ENCODE peak calls at places on chromosomes 3 and 15, in six cellular contexts. S, B, Y, U, Z and Q are unnamed samples.

GRCh38 chr15:68407141-68407885 is 24.6 kb downstream of the ITGA11 start:
- DNase-seq in S (no peak), U (peak), B (no peak), Z (no peak), Y (no peak), Q (no peak)

GRCh38 chr3:42130329-42131070 is 39.3 kb downstream of the TRAK1 start:
- DNase-seq in Y (no peak), Z (no peak), U (no peak), S (no peak), B (no peak), Q (no peak)

GRCh38 chr3:57279685-57280084 is 12.8 kb downstream of the ASB14 start:
- DNase-seq in Y (no peak), U (no peak), S (no peak), Z (no peak), B (no peak), Q (peak)

GRCh38 chr3:16338124-16338523 is 73.1 kb downstream of the OXNAD1 start:
- DNase-seq in U (no peak), Y (peak), S (no peak), B (no peak), Z (peak), Q (peak)

GRCh38 chr15:60423540-60423939 is 25.8 kb upstream of the ANXA2 start:
- DNase-seq in Z (no peak), B (peak), Y (no peak), U (no peak), S (no peak), Q (no peak)

GRCh38 chr3:192842711-192843436 is 74.8 kb downstream of the MB21D2 start:
- DNase-seq in U (no peak), S (no peak), B (no peak), Y (no peak), Z (no peak), Q (no peak)

GRCh38 chr3:159829056-159829995 is 159.3 kb upstream of the IL12A start:
- DNase-seq in U (peak), Y (no peak), S (peak), Z (peak), B (no peak), Q (no peak)

GRCh38 chr15:96353931-96354730 is 23.6 kb downstream of the NR2F2 start:
- DNase-seq in Z (no peak), Y (no peak), S (peak), B (no peak), U (peak), Q (no peak)

GRCh38 chr15:57654136-57654845 is 52.2 kb upstream of the POLR2M start:
- DNase-seq in B (peak), U (no peak), S (no peak), Z (no peak), Y (no peak), Q (no peak)

GRCh38 chr3:18424862-18425640 is at the start of gene SATB1:
- DNase-seq in B (no peak), S (peak), U (peak), Y (peak), Z (peak), Q (peak)

GRCh38 chr3:116947148-116947547 is 237.6 kb downstream of the TUSC7 start:
- DNase-seq in U (no peak), S (no peak), B (no peak), Y (no peak), Z (no peak), Q (no peak)

GRCh38 chr3:174168026-174168425 is 691.1 kb upstream of the NAALADL2 start:
- DNase-seq in S (no peak), Y (no peak), B (no peak), U (no peak), Z (no peak), Q (no peak)

GRCh38 chr3:126390751-126391150 is 4.0 kb upstream of the CFAP100 start:
- DNase-seq in U (no peak), B (no peak), Z (no peak), Y (no peak), S (no peak), Q (no peak)

GRCh38 chr3:126389792-126390142 is 4.9 kb upstream of the CFAP100 start:
- DNase-seq in S (no peak), Z (no peak), U (no peak), Y (no peak), B (no peak), Q (no peak)

GRCh38 chr3:126390201-126390600 is 4.5 kb upstream of the CFAP100 start:
- DNase-seq in S (no peak), Y (no peak), U (no peak), Z (no peak), B (no peak), Q (no peak)

GRCh38 chr3:126391631-126392030 is 3.1 kb upstream of the CFAP100 start:
- DNase-seq in S (no peak), Z (no peak), B (no peak), Y (no peak), U (no peak), Q (no peak)

DNA sequence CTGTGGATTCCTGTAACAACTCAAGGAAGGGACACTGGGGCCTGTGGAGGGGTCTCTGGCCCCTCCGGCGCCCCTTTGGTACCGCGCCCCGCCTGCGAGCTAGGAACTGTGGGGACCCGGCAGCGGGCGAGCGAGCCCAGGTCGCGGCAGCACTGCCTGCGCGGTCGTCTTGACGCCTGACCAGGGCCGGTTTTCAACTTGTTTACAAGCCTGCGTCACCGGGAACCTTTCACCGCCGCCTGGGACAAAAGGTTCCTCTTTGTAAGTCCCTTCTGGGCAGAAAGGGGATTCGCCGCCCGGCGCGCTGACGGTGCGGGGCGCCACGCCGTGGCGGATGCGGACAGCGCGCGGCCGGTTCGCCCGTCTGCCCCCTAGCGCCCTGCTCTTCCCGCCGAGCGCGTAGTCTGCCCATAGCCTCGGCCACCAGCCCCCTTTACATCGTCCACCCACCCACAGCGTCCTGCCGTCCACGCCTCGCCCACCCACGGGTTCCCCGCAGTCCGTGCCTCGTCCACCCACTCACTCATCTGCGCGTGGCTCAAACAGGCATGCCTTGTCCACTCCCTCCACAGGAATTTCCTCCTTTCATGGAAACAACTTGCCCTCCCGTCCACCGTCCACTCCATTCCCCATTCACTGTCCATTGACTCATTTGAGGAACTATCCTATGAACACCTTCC is 5.5 kb upstream of the CFAP100 start:
- DNase-seq in Y (peak), B (peak), U (peak), S (peak), Z (peak), Q (peak)
- TF ChIP-seq CTCF in Y (peak), B (peak), U (peak), S (peak), Z (peak), Q (peak)

DNA sequence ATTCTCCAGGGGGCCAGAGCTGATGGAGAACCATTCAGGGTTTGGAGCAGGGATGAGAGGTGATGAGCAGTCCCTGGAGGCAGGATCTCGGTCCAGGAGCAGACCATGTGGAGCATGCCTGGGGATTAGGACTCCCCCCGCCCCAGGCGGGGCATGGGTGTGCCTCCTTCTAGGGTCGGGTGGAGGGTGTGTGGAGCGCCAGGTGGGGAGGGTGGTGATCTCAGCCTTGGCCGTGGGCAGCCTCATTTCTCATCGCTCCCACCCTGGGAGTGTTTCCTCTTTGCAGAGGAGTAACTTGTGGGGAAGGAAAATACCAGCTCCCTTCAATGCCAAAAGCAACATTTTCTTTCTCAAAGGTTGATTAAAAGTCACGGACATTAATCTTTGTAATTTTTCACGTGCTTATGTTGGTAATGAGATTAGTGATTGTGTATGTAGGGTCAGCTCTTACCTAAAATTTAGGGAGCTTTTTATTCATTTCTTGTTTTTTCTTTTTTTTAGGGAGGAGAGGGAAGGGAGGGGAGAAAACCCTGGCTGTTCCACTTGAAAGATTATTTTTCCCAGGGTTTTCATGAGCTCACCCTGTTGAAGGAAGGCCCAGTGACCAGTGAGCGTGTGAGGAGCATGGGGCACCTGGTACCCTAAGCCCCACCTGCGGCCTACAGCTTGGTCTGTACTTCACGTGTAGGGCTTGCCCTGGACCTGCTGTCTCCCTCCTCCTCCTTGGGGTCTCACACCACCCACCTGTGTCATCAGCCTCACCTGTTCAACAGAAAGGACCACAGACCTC is 11.0 kb downstream of the FBLN2 start:
- DNase-seq in S (no peak), Y (no peak), B (no peak), U (peak), Z (no peak), Q (no peak)
- TF ChIP-seq CTCF in S (no peak), Y (no peak), B (no peak), U (no peak), Z (no peak), Q (no peak)

DNA sequence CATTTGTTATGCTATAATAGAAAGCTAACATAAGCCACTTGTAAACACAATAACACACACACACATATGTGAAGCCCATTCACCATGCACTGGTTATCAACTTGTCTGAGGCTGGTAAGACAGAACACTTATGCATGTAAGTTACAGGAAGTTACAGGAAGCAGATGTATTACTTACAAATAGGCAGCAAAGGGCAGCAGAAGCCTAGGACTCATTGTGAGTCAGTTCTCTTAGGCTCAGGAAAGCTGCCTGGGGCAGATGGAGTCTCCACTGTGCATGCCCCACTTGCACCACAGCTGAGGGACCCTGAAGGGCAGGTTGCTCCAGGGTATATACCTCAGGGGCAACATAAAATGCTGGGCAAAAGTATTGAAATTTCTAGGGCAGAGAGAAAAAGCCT is 748.8 kb upstream of the CCDC54 start:
- DNase-seq in U (no peak), Z (no peak), B (peak), S (no peak), Y (no peak), Q (no peak)
- TF ChIP-seq CTCF in U (no peak), Z (no peak), B (no peak), S (no peak), Y (no peak), Q (no peak)

GRCh38 chr3:74630602-74631001 is 16.1 kb upstream of the CNTN3 start:
- DNase-seq in Z (no peak), B (no peak), U (no peak), Y (no peak), S (no peak), Q (no peak)
- TF ChIP-seq CTCF in Z (no peak), B (peak), U (no peak), Y (no peak), S (no peak), Q (no peak)

GRCh38 chr15:75307778-75308390 is 25.2 kb downstream of the GOLGA6D start:
- DNase-seq in Z (no peak), S (peak), U (no peak), Y (peak), B (no peak), Q (peak)
- TF ChIP-seq CTCF in Z (peak), S (peak), U (peak), Y (peak), B (peak), Q (peak)

GRCh38 chr3:131231710-131232348 is 149.7 kb upstream of the NUDT16 start:
- DNase-seq in Y (no peak), S (no peak), B (no peak), Z (no peak), U (no peak), Q (no peak)
- TF ChIP-seq CTCF in Y (no peak), S (no peak), B (no peak), Z (no peak), U (no peak), Q (no peak)

GRCh38 chr15:78284758-78285157 is 14.7 kb downstream of the SKIC8 start:
- DNase-seq in Y (no peak), S (no peak), B (no peak), U (no peak), Z (no peak), Q (no peak)
- TF ChIP-seq CTCF in Y (no peak), S (no peak), B (no peak), U (no peak), Z (no peak), Q (no peak)

GRCh38 chr15:37880009-37880834 is 54.2 kb upstream of the TMCO5A start:
- DNase-seq in B (peak), Y (no peak), U (no peak), S (no peak), Z (no peak), Q (peak)
- TF ChIP-seq CTCF in B (peak), Y (peak), U (peak), S (peak), Z (peak), Q (peak)

GRCh38 chr15:90895571-90896117 is 7.5 kb upstream of the MAN2A2 start:
- DNase-seq in B (no peak), S (no peak), Z (no peak), U (no peak), Y (no peak), Q (no peak)

GRCh38 chr15:90892023-90892422 is 7.7 kb downstream of the FES start:
- DNase-seq in Y (no peak), U (no peak), Z (no peak), S (peak), B (no peak), Q (no peak)

GRCh38 chr15:90891346-90891949 is 7.1 kb downstream of the FES start:
- DNase-seq in B (no peak), U (no peak), S (peak), Y (no peak), Z (peak), Q (no peak)

GRCh38 chr15:90892498-90893174 is 8.3 kb downstream of the FES start:
- DNase-seq in U (no peak), Y (no peak), B (no peak), Z (no peak), S (peak), Q (no peak)

GRCh38 chr15:90893175-90894090 is 9.1 kb downstream of the FES start:
- DNase-seq in Y (no peak), Z (no peak), U (no peak), B (no peak), S (peak), Q (peak)
- TF ChIP-seq CTCF in Y (no peak), Z (no peak), U (no peak), B (peak), S (peak), Q (peak)

DNA sequence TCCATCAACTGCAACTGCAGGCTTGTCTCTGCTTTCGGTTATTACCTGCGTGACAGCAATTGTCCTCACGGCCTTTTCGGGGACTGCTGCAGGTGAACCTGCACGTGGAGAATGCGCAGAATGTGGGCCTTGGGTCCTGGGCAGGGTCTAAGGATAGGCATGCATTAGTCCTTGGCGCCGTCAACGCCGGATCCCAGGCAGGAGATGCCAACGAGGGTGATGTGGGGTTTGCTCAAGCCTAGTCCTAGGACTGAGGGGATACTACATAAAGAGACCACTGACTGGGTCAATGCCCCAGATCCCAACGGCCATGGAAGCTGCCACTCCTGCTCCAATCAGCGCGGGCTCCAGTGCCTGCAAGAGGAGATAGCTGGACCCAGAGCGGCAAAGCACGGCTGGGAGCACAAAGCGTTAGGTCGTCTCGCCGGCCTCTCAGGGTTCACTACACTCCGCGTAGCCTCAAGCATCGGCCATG is 448 bp upstream of the RBM15B start:
- DNase-seq in U (no peak), Z (no peak), Y (no peak), S (no peak), B (no peak), Q (no peak)
- TF ChIP-seq CTCF in U (no peak), Z (no peak), Y (no peak), S (no peak), B (peak), Q (no peak)